ENCODE peak calls at places on chromosomes 4 and X, in six cellular contexts. K is fibroblast of lung, O is heart left ventricle, V is GM13976, U is astrocyte of the cerebellum, Q is epithelial cell of esophagus. S is an unnamed sample.

GRCh38 chr4:3642806-3643517 is 110.7 kb upstream of the LRPAP1 start:
- DNase-seq in O (no peak), Q (no peak), V (no peak), K (no peak), U (no peak), S (no peak)

GRCh38 chr4:181294421-181294820 is 948.8 kb upstream of the TENM3 start:
- DNase-seq in Q (no peak), O (no peak), U (no peak), V (no peak), K (no peak), S (no peak)

GRCh38 chr4:128958194-128958593 is 135.1 kb downstream of the SCLT1 start:
- DNase-seq in V (no peak), K (peak; percentile 22), U (no peak), Q (no peak), O (no peak), S (no peak)

GRCh38 chr4:96305030-96305429 is 465.1 kb downstream of the PDHA2 start:
- DNase-seq in K (no peak), Q (no peak), O (no peak), U (no peak), V (no peak), S (no peak)

GRCh38 chrX:45540181-45540580 is 339.5 kb upstream of the DIPK2B start:
- DNase-seq in V (no peak), O (no peak), K (peak; percentile 50), Q (no peak), U (no peak), S (no peak)

GRCh38 chr4:83115000-83115399 is 471 bp upstream of the PLAC8 start:
- DNase-seq in O (no peak), U (no peak), V (no peak), Q (peak; percentile 70), K (peak; percentile 22), S (no peak)

GRCh38 chr4:3168029-3168428 is 80.9 kb upstream of the MSANTD1 start:
- DNase-seq in Q (peak; percentile 43), U (peak; percentile 31), O (no peak), V (no peak), K (peak; percentile 47), S (no peak)

GRCh38 chr4:183392377-183392776 is 52.1 kb upstream of the CDKN2AIP start:
- DNase-seq in K (no peak), V (no peak), Q (no peak), O (no peak), U (no peak), S (no peak)

GRCh38 chr4:128155231-128155855 is 94.2 kb downstream of the LARP1B start:
- DNase-seq in K (no peak), U (no peak), Q (no peak), V (peak; percentile 25), O (peak; percentile 52), S (no peak)

GRCh38 chr4:163923092-163923491 is 428.6 kb downstream of the TMA16 start:
- DNase-seq in Q (no peak), O (no peak), U (no peak), V (no peak), K (no peak), S (no peak)

GRCh38 chr4:139511320-139511719 is 44.7 kb downstream of the SETD7 start:
- DNase-seq in K (no peak), V (no peak), Q (peak; percentile 15), U (peak; percentile 41), O (no peak), S (no peak)

GRCh38 chrX:9495496-9495895 is 30.6 kb downstream of the TBL1X start:
- DNase-seq in O (no peak), V (no peak), Q (no peak), U (no peak), K (no peak), S (no peak)

GRCh38 chr4:46999584-46999983 is 6.2 kb upstream of the GABRA4 start:
- DNase-seq in V (no peak), O (no peak), Q (peak; percentile 7), K (peak; percentile 73), U (no peak), S (no peak)

GRCh38 chrX:19063030-19063429 is 59.2 kb downstream of the ADGRG2 start:
- DNase-seq in U (no peak), O (no peak), K (no peak), V (no peak), Q (no peak), S (no peak)

GRCh38 chr4:38185406-38185805 is 225.2 kb downstream of the PTTG2 start:
- DNase-seq in V (no peak), O (no peak), K (no peak), U (no peak), Q (no peak), S (no peak)

GRCh38 chrX:39431893-39432292 is 630.6 kb downstream of the MID1IP1 start:
- DNase-seq in K (no peak), O (no peak), U (no peak), Q (no peak), V (no peak), S (no peak)

GRCh38 chrX:48470833-48471118 is 716 bp upstream of the SLC38A5 start:
- DNase-seq in Q (no peak), V (no peak), K (no peak), U (no peak), O (no peak), S (no peak)

GRCh38 chrX:1491851-1492349 is 39.2 kb upstream of the ASMTL start:
- DNase-seq in K (no peak), U (no peak), V (peak; percentile 89), Q (peak; percentile 4), O (no peak), S (no peak)

GRCh38 chr4:40419231-40419912 is 84.2 kb downstream of the CHRNA9 start:
- DNase-seq in O (no peak), V (no peak), K (no peak), U (no peak), Q (no peak), S (no peak)

GRCh38 chr4:118036336-118036735 is 2.0 kb downstream of the NDST3 start:
- DNase-seq in O (no peak), Q (no peak), U (no peak), V (no peak), K (no peak), S (no peak)

GRCh38 chr4:71614626-71615025 is 169.3 kb downstream of the GC start:
- DNase-seq in U (no peak), V (no peak), K (no peak), Q (peak; percentile 34), O (no peak), S (no peak)

GRCh38 chrX:41333744-41333993 is 293 bp upstream of the DDX3X start:
- DNase-seq in K (peak; percentile 92), Q (peak; percentile 76), O (no peak), V (peak; percentile 76), U (peak; percentile 85), S (no peak)

GRCh38 chr4:140136509-140136908 is 17.5 kb downstream of the MAML3 start:
- DNase-seq in V (no peak), O (no peak), U (no peak), K (peak; percentile 58), Q (peak; percentile 73), S (no peak)

GRCh38 chr4:185429660-185430059 is 3.9 kb upstream of the UFSP2 start:
- DNase-seq in O (no peak), K (no peak), Q (no peak), U (no peak), V (no peak), S (no peak)

GRCh38 chr4:89338206-89338605 is 30.6 kb upstream of the GPRIN3 start:
- DNase-seq in O (no peak), K (no peak), U (no peak), Q (no peak), V (no peak), S (no peak)

DNA sequence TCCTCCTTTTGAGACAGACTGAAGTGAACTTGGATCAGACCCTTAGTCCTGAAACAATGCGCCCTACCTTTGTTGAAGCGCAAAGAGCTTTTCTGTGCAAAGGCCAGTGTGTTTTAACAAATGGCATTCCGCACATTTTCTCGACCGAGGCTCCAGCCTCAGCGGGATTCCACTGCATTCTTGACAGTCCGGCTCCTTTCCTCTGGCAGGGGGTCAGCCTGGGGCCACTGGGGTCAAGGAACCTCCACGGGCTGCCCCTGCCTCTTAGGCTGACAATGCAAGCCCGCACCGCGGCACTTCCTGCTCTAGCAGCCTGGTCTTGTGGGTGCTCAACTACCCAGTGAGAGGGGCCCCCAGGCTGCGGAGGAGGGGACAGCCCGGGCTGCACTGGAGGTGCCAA is 47.2 kb upstream of the TFDP3 start:
- DNase-seq in Q (no peak), U (peak; percentile 13), O (no peak), V (no peak), K (no peak), S (no peak)
- TF ChIP-seq CTCF in Q (no peak), U (no peak), O (no peak), V (no peak), K (no peak), S (no peak)

GRCh38 chrX:119539872-119540271 is 25.3 kb downstream of the STEEP1 start:
- DNase-seq in K (no peak), V (no peak), O (no peak), U (no peak), Q (no peak), S (no peak)
- TF ChIP-seq CTCF in K (no peak), V (no peak), O (no peak), U (no peak), Q (no peak), S (no peak)

GRCh38 chrX:11787564-11787963 is 29.5 kb downstream of the MSL3 start:
- DNase-seq in V (no peak), K (peak; percentile 50), U (peak; percentile 31), Q (peak; percentile 53), O (peak; percentile 37), S (no peak)
- TF ChIP-seq CTCF in V (peak; percentile 34), K (peak; percentile 42), U (peak; percentile 67), Q (peak; percentile 62), O (peak; percentile 64), S (peak; percentile 48)

GRCh38 chrX:107429090-107429489 is 20.4 kb upstream of the FRMPD3 start:
- DNase-seq in V (no peak), O (no peak), Q (peak; percentile 35), K (peak; percentile 15), U (no peak), S (no peak)
- TF ChIP-seq CTCF in V (peak; percentile 49), O (no peak), Q (peak; percentile 47), K (no peak), U (no peak), S (peak; percentile 22)